ENCODE peak calls at places on chromosomes 5 and 9, in four cellular contexts. One of them, this sample, is unnamed.

GRCh38 chr5:66307647-66308257 is 163.7 kb downstream of the SREK1 start:
- DNase-seq in anterior cingulate cortex: no peak
- DNase-seq in activated CD8-positive, alpha-beta memory T cell treated with anti-CD3 and anti-CD28 coated beads, Interleukin-2, amount 50 U/mL, for 4 hours: no peak
- DNase-seq in CD4-positive, CD25-positive, alpha-beta regulatory T cell: no peak
- DNase-seq in this sample: no peak

GRCh38 chr5:98301567-98301966 is 471.9 kb upstream of the RGMB start:
- DNase-seq in CD4-positive, CD25-positive, alpha-beta regulatory T cell: no peak
- DNase-seq in activated CD8-positive, alpha-beta memory T cell treated with anti-CD3 and anti-CD28 coated beads, Interleukin-2, amount 50 U/mL, for 4 hours: no peak
- DNase-seq in anterior cingulate cortex: no peak
- DNase-seq in this sample: no peak

GRCh38 chr9:35103660-35104191 is 795 bp upstream of the STOML2 start:
- DNase-seq in activated CD8-positive, alpha-beta memory T cell treated with anti-CD3 and anti-CD28 coated beads, Interleukin-2, amount 50 U/mL, for 4 hours: no peak
- DNase-seq in anterior cingulate cortex: no peak
- DNase-seq in CD4-positive, CD25-positive, alpha-beta regulatory T cell: no peak
- DNase-seq in this sample: no peak

GRCh38 chr5:41414598-41414997 is 95.8 kb downstream of the PLCXD3 start:
- DNase-seq in activated CD8-positive, alpha-beta memory T cell treated with anti-CD3 and anti-CD28 coated beads, Interleukin-2, amount 50 U/mL, for 4 hours: no peak
- DNase-seq in anterior cingulate cortex: no peak
- DNase-seq in CD4-positive, CD25-positive, alpha-beta regulatory T cell: no peak
- DNase-seq in this sample: no peak

GRCh38 chr9:96853711-96854072 is 622 bp downstream of the ZNF782 start:
- DNase-seq in CD4-positive, CD25-positive, alpha-beta regulatory T cell: no peak
- DNase-seq in activated CD8-positive, alpha-beta memory T cell treated with anti-CD3 and anti-CD28 coated beads, Interleukin-2, amount 50 U/mL, for 4 hours: no peak
- DNase-seq in anterior cingulate cortex: no peak
- DNase-seq in this sample: no peak

GRCh38 chr5:38330207-38330606 is 71.8 kb downstream of the EGFLAM start:
- DNase-seq in CD4-positive, CD25-positive, alpha-beta regulatory T cell: no peak
- DNase-seq in anterior cingulate cortex: no peak
- DNase-seq in activated CD8-positive, alpha-beta memory T cell treated with anti-CD3 and anti-CD28 coated beads, Interleukin-2, amount 50 U/mL, for 4 hours: no peak
- DNase-seq in this sample: no peak

GRCh38 chr5:73818357-73818756 is 192.4 kb downstream of the ARHGEF28 start:
- DNase-seq in anterior cingulate cortex: no peak
- DNase-seq in CD4-positive, CD25-positive, alpha-beta regulatory T cell: no peak
- DNase-seq in activated CD8-positive, alpha-beta memory T cell treated with anti-CD3 and anti-CD28 coated beads, Interleukin-2, amount 50 U/mL, for 4 hours: no peak
- DNase-seq in this sample: no peak

GRCh38 chr9:79166005-79166404 is 405.8 kb upstream of the TLE4 start:
- DNase-seq in activated CD8-positive, alpha-beta memory T cell treated with anti-CD3 and anti-CD28 coated beads, Interleukin-2, amount 50 U/mL, for 4 hours: no peak
- DNase-seq in CD4-positive, CD25-positive, alpha-beta regulatory T cell: no peak
- DNase-seq in anterior cingulate cortex: no peak
- DNase-seq in this sample: no peak

GRCh38 chr5:43065384-43066230 is 25.5 kb upstream of the ANXA2R start:
- DNase-seq in anterior cingulate cortex: no peak
- DNase-seq in activated CD8-positive, alpha-beta memory T cell treated with anti-CD3 and anti-CD28 coated beads, Interleukin-2, amount 50 U/mL, for 4 hours: peak
- DNase-seq in CD4-positive, CD25-positive, alpha-beta regulatory T cell: peak
- DNase-seq in this sample: peak

GRCh38 chr5:4994994-4995393 is 145.1 kb upstream of the ADAMTS16 start:
- DNase-seq in anterior cingulate cortex: no peak
- DNase-seq in activated CD8-positive, alpha-beta memory T cell treated with anti-CD3 and anti-CD28 coated beads, Interleukin-2, amount 50 U/mL, for 4 hours: no peak
- DNase-seq in CD4-positive, CD25-positive, alpha-beta regulatory T cell: no peak
- DNase-seq in this sample: no peak

GRCh38 chr5:5929231-5929630 is 449.1 kb downstream of the MED10 start:
- DNase-seq in CD4-positive, CD25-positive, alpha-beta regulatory T cell: no peak
- DNase-seq in anterior cingulate cortex: no peak
- DNase-seq in activated CD8-positive, alpha-beta memory T cell treated with anti-CD3 and anti-CD28 coated beads, Interleukin-2, amount 50 U/mL, for 4 hours: no peak
- DNase-seq in this sample: no peak

GRCh38 chr5:133113331-133114061 is 61.7 kb downstream of the HSPA4 start:
- DNase-seq in anterior cingulate cortex: no peak
- DNase-seq in CD4-positive, CD25-positive, alpha-beta regulatory T cell: no peak
- DNase-seq in activated CD8-positive, alpha-beta memory T cell treated with anti-CD3 and anti-CD28 coated beads, Interleukin-2, amount 50 U/mL, for 4 hours: no peak
- DNase-seq in this sample: no peak

GRCh38 chr9:76456202-76456926 is 2.6 kb upstream of the GCNT1 start:
- DNase-seq in CD4-positive, CD25-positive, alpha-beta regulatory T cell: peak
- DNase-seq in activated CD8-positive, alpha-beta memory T cell treated with anti-CD3 and anti-CD28 coated beads, Interleukin-2, amount 50 U/mL, for 4 hours: peak
- DNase-seq in anterior cingulate cortex: no peak
- DNase-seq in this sample: peak

This sample was measured in pancreas.